ENCODE peak calls at places on chromosomes 3 and 15, in eight cellular contexts. O is nucleus accumbens, F is kidney tubule cell, C is heart left ventricle, P is posterior cingulate gyrus, W is progenitor cell of endocrine pancreas, S is COR-L47, V is HTR-8/SVneo. Z is an unnamed sample.

GRCh38 chr15:78018445-78018844 is 59.1 kb downstream of the TBC1D2B start:
- DNase-seq in O (no peak), F (no peak), C (no peak), P (no peak), W (no peak), S (no peak), V (no peak), Z (no peak)

GRCh38 chr3:76570436-76571057 is 469.4 kb upstream of the ROBO2 start:
- DNase-seq in O (no peak), F (peak), C (no peak), P (no peak), W (no peak), S (no peak), V (peak), Z (no peak)

GRCh38 chr3:87233805-87234204 is 6.7 kb downstream of the CHMP2B start:
- DNase-seq in O (no peak), F (peak), C (no peak), P (no peak), W (no peak), S (no peak), V (no peak), Z (no peak)

GRCh38 chr15:77546050-77546501 is 86.6 kb downstream of the LINGO1 start:
- DNase-seq in O (no peak), F (peak), C (no peak), P (no peak), W (no peak), S (no peak), V (peak), Z (no peak)

GRCh38 chr15:85499498-85499897 is 119.1 kb downstream of the AKAP13 start:
- DNase-seq in O (no peak), F (no peak), C (no peak), P (no peak), W (no peak), S (no peak), V (no peak), Z (no peak)

GRCh38 chr3:193563999-193564398 is 9.3 kb upstream of the ATP13A4 start:
- DNase-seq in O (peak), F (peak), C (no peak), P (no peak), W (no peak), S (peak), V (no peak), Z (no peak)

GRCh38 chr3:126567696-126568438 is 9.1 kb upstream of the C3orf22 start:
- DNase-seq in O (no peak), F (peak), C (no peak), P (peak), W (no peak), S (peak), V (peak), Z (no peak)

GRCh38 chr15:89127054-89127702 is 38.9 kb downstream of the ABHD2 start:
- DNase-seq in O (no peak), F (peak), C (no peak), P (no peak), W (no peak), S (no peak), V (no peak), Z (no peak)

GRCh38 chr3:192128922-192129321 is 598.4 kb downstream of the FGF12 start:
- DNase-seq in O (no peak), F (peak), C (no peak), P (no peak), W (no peak), S (no peak), V (no peak), Z (no peak)

GRCh38 chr15:52503788-52504496 is 24.7 kb downstream of the MYO5A start:
- DNase-seq in O (no peak), F (no peak), C (no peak), P (no peak), W (no peak), S (no peak), V (no peak), Z (no peak)

GRCh38 chr15:42155546-42156265 is 730 bp downstream of the PLA2G4F start:
- DNase-seq in O (no peak), F (peak), C (no peak), P (no peak), W (no peak), S (no peak), V (no peak), Z (no peak)

GRCh38 chr3:69203631-69204314 is 81.4 kb upstream of the LMOD3 start:
- DNase-seq in O (no peak), F (no peak), C (no peak), P (no peak), W (no peak), S (no peak), V (no peak), Z (no peak)

GRCh38 chr3:49349617-49350114 is 8.5 kb downstream of the GPX1 start:
- DNase-seq in O (no peak), F (no peak), C (no peak), P (peak), W (no peak), S (no peak), V (no peak), Z (no peak)

GRCh38 chr3:123800352-123800682 is 83.8 kb downstream of the MYLK start:
- DNase-seq in O (no peak), F (no peak), C (no peak), P (no peak), W (no peak), S (no peak), V (no peak), Z (no peak)

GRCh38 chr15:70308011-70308761 is 210.5 kb upstream of the TLE3 start:
- DNase-seq in O (no peak), F (peak), C (no peak), P (no peak), W (no peak), S (no peak), V (no peak), Z (no peak)

GRCh38 chr15:92897620-92898019 is 2.5 kb upstream of the CHD2 start:
- DNase-seq in O (no peak), F (no peak), C (no peak), P (no peak), W (no peak), S (no peak), V (no peak), Z (no peak)

GRCh38 chr15:41894791-41895463 is 1.1 kb upstream of the SPTBN5 start:
- DNase-seq in O (no peak), F (peak), C (peak), P (peak), W (no peak), S (peak), V (peak), Z (peak)

GRCh38 chr3:116905805-116906204 is 196.2 kb downstream of the TUSC7 start:
- DNase-seq in O (no peak), F (peak), C (no peak), P (no peak), W (no peak), S (no peak), V (no peak), Z (no peak)

GRCh38 chr3:11350374-11350773 is 78.2 kb downstream of the ATG7 start:
- DNase-seq in O (no peak), F (peak), C (no peak), P (no peak), W (no peak), S (no peak), V (no peak), Z (no peak)

GRCh38 chr15:66270932-66271331 is 17.4 kb upstream of the MEGF11 start:
- DNase-seq in O (no peak), F (no peak), C (no peak), P (no peak), W (no peak), S (no peak), V (no peak), Z (no peak)

GRCh38 chr15:39789736-39790135 is 7.1 kb upstream of the FSIP1 start:
- DNase-seq in O (no peak), F (no peak), C (no peak), P (no peak), W (no peak), S (no peak), V (no peak), Z (no peak)

GRCh38 chr15:70023769-70024491 is 73.8 kb downstream of the TLE3 start:
- DNase-seq in O (no peak), F (peak), C (no peak), P (no peak), W (no peak), S (peak), V (no peak), Z (no peak)

GRCh38 chr15:56989411-56989924 is 71.0 kb downstream of the TCF12 start:
- DNase-seq in O (no peak), F (no peak), C (no peak), P (no peak), W (no peak), S (no peak), V (no peak), Z (no peak)

GRCh38 chr15:59259137-59259943 is 52.7 kb downstream of the LDHAL6B start:
- DNase-seq in O (no peak), F (no peak), C (no peak), P (no peak), W (no peak), S (no peak), V (no peak), Z (no peak)

GRCh38 chr15:67819636-67820035 is 5.7 kb upstream of the SKOR1 start:
- DNase-seq in O (no peak), F (no peak), C (no peak), P (peak), W (no peak), S (no peak), V (no peak), Z (no peak)

GRCh38 chr3:14150078-14150477 is 25.2 kb downstream of the TMEM43 start:
- DNase-seq in O (no peak), F (no peak), C (no peak), P (no peak), W (no peak), S (no peak), V (no peak), Z (no peak)

GRCh38 chr3:78969483-78969882 is 798.3 kb downstream of the ROBO1 start:
- DNase-seq in O (peak), F (no peak), C (no peak), P (no peak), W (no peak), S (no peak), V (no peak), Z (no peak)

GRCh38 chr3:155554777-155555445 is 190.0 kb downstream of the PLCH1 start:
- DNase-seq in O (no peak), F (peak), C (no peak), P (no peak), W (no peak), S (no peak), V (no peak), Z (no peak)

GRCh38 chr3:71723452-71724170 is 1.6 kb downstream of the EIF4E3 start:
- DNase-seq in O (no peak), F (no peak), C (no peak), P (no peak), W (no peak), S (no peak), V (no peak), Z (peak)

GRCh38 chr3:72355168-72355567 is 493.1 kb downstream of the SHQ1 start:
- DNase-seq in O (no peak), F (no peak), C (no peak), P (no peak), W (no peak), S (no peak), V (no peak), Z (no peak)

GRCh38 chr15:57323806-57324589 is 52.3 kb upstream of the CGNL1 start:
- DNase-seq in O (peak), F (peak), C (no peak), P (no peak), W (no peak), S (peak), V (peak), Z (no peak)

GRCh38 chr3:4994823-4995499 is 15.7 kb downstream of the BHLHE40 start:
- DNase-seq in O (peak), F (peak), C (peak), P (peak), W (no peak), S (no peak), V (no peak), Z (no peak)

GRCh38 chr3:10244004-10244403 is 4.3 kb upstream of the TATDN2 start:
- DNase-seq in O (no peak), F (no peak), C (no peak), P (no peak), W (no peak), S (no peak), V (no peak), Z (no peak)

GRCh38 chr15:43932907-43933306 is 106.1 kb downstream of the WDR76 start:
- DNase-seq in O (no peak), F (no peak), C (no peak), P (no peak), W (no peak), S (no peak), V (no peak), Z (no peak)

GRCh38 chr15:91152896-91153581 is 53.0 kb downstream of the SV2B start:
- DNase-seq in O (no peak), F (no peak), C (no peak), P (no peak), W (no peak), S (no peak), V (no peak), Z (no peak)

Z was measured in CD4-positive, alpha-beta T cell.